ENCODE peak calls at places on chromosomes 5 and 9, in eight cellular contexts. One of them, this sample, is unnamed.

GRCh38 chr5:149979898-149980297 is 19.3 kb downstream of the SLC26A2 start:
- DNase-seq in Peyer's patch: no peak
- DNase-seq in neural progenitor cell: no peak
- DNase-seq in GM06990: no peak
- DNase-seq in HL-60: no peak
- DNase-seq in heart left ventricle: no peak
- DNase-seq in OCI-LY7: no peak
- DNase-seq in tibial nerve: no peak
- DNase-seq in this sample: no peak

GRCh38 chr5:138033916-138034315 is 1.0 kb upstream of the FAM13B start:
- DNase-seq in tibial nerve: no peak
- DNase-seq in HL-60: no peak
- DNase-seq in Peyer's patch: no peak
- DNase-seq in OCI-LY7: no peak
- DNase-seq in GM06990: no peak
- DNase-seq in heart left ventricle: no peak
- DNase-seq in neural progenitor cell: no peak
- DNase-seq in this sample: no peak

GRCh38 chr5:32713396-32714381 is 2.6 kb downstream of the NPR3 start:
- DNase-seq in GM06990: peak
- DNase-seq in heart left ventricle: peak
- DNase-seq in neural progenitor cell: peak
- DNase-seq in tibial nerve: no peak
- DNase-seq in Peyer's patch: no peak
- DNase-seq in HL-60: no peak
- DNase-seq in OCI-LY7: no peak
- DNase-seq in this sample: peak

GRCh38 chr9:129783516-129784361 is 19.2 kb upstream of the TOR1B start:
- DNase-seq in neural progenitor cell: peak
- DNase-seq in heart left ventricle: peak
- DNase-seq in GM06990: peak
- DNase-seq in OCI-LY7: peak
- DNase-seq in tibial nerve: peak
- DNase-seq in HL-60: no peak
- DNase-seq in Peyer's patch: peak
- DNase-seq in this sample: peak

GRCh38 chr9:89603629-89604462 is 966 bp upstream of the GADD45G start:
- DNase-seq in heart left ventricle: peak
- DNase-seq in GM06990: peak
- DNase-seq in OCI-LY7: peak
- DNase-seq in neural progenitor cell: peak
- DNase-seq in HL-60: no peak
- DNase-seq in tibial nerve: peak
- DNase-seq in Peyer's patch: peak
- DNase-seq in this sample: peak

GRCh38 chr5:139816566-139816965 is 21.0 kb downstream of the PSD2 start:
- DNase-seq in tibial nerve: no peak
- DNase-seq in heart left ventricle: no peak
- DNase-seq in HL-60: no peak
- DNase-seq in OCI-LY7: no peak
- DNase-seq in neural progenitor cell: no peak
- DNase-seq in Peyer's patch: no peak
- DNase-seq in GM06990: no peak
- DNase-seq in this sample: no peak

GRCh38 chr5:156947933-156948332 is 15.1 kb downstream of the TIMD4 start:
- DNase-seq in neural progenitor cell: no peak
- DNase-seq in heart left ventricle: no peak
- DNase-seq in Peyer's patch: no peak
- DNase-seq in GM06990: no peak
- DNase-seq in tibial nerve: no peak
- DNase-seq in OCI-LY7: peak
- DNase-seq in HL-60: no peak
- DNase-seq in this sample: no peak

GRCh38 chr5:74529101-74529500 is 111.4 kb downstream of the ENC1 start:
- DNase-seq in neural progenitor cell: no peak
- DNase-seq in tibial nerve: no peak
- DNase-seq in GM06990: no peak
- DNase-seq in heart left ventricle: no peak
- DNase-seq in HL-60: no peak
- DNase-seq in Peyer's patch: no peak
- DNase-seq in OCI-LY7: no peak
- DNase-seq in this sample: no peak

GRCh38 chr9:29691758-29692407 is 2118.6 kb upstream of the C9orf72 start:
- DNase-seq in tibial nerve: no peak
- DNase-seq in HL-60: no peak
- DNase-seq in neural progenitor cell: peak
- DNase-seq in Peyer's patch: no peak
- DNase-seq in OCI-LY7: peak
- DNase-seq in heart left ventricle: no peak
- DNase-seq in GM06990: no peak
- DNase-seq in this sample: peak

GRCh38 chr5:172941067-172941516 is 18.1 kb upstream of the RPL26L1 start:
- DNase-seq in tibial nerve: no peak
- DNase-seq in neural progenitor cell: no peak
- DNase-seq in OCI-LY7: no peak
- DNase-seq in HL-60: no peak
- DNase-seq in Peyer's patch: no peak
- DNase-seq in GM06990: no peak
- DNase-seq in heart left ventricle: no peak
- DNase-seq in this sample: no peak

GRCh38 chr5:172936441-172936840 is 22.8 kb upstream of the RPL26L1 start:
- DNase-seq in GM06990: no peak
- DNase-seq in neural progenitor cell: no peak
- DNase-seq in OCI-LY7: no peak
- DNase-seq in tibial nerve: no peak
- DNase-seq in Peyer's patch: no peak
- DNase-seq in HL-60: no peak
- DNase-seq in heart left ventricle: no peak
- DNase-seq in this sample: no peak

GRCh38 chr5:172939561-172939960 is 19.7 kb upstream of the RPL26L1 start:
- DNase-seq in heart left ventricle: no peak
- DNase-seq in neural progenitor cell: peak
- DNase-seq in HL-60: no peak
- DNase-seq in GM06990: no peak
- DNase-seq in OCI-LY7: no peak
- DNase-seq in Peyer's patch: no peak
- DNase-seq in tibial nerve: no peak
- DNase-seq in this sample: no peak

GRCh38 chr5:172940242-172941066 is 18.8 kb upstream of the RPL26L1 start:
- DNase-seq in OCI-LY7: no peak
- DNase-seq in Peyer's patch: no peak
- DNase-seq in GM06990: no peak
- DNase-seq in heart left ventricle: no peak
- DNase-seq in tibial nerve: no peak
- DNase-seq in HL-60: no peak
- DNase-seq in neural progenitor cell: no peak
- DNase-seq in this sample: no peak

GRCh38 chr5:172939045-172939444 is 20.2 kb upstream of the RPL26L1 start:
- DNase-seq in tibial nerve: no peak
- DNase-seq in Peyer's patch: no peak
- DNase-seq in HL-60: no peak
- DNase-seq in heart left ventricle: no peak
- DNase-seq in OCI-LY7: no peak
- DNase-seq in neural progenitor cell: peak
- DNase-seq in GM06990: no peak
- DNase-seq in this sample: no peak
- TF ChIP-seq CTCF in tibial nerve: no peak
- TF ChIP-seq CTCF in Peyer's patch: no peak
- TF ChIP-seq CTCF in HL-60: peak
- TF ChIP-seq CTCF in heart left ventricle: peak
- TF ChIP-seq CTCF in OCI-LY7: peak
- TF ChIP-seq CTCF in neural progenitor cell: peak
- TF ChIP-seq CTCF in GM06990: peak
- TF ChIP-seq CTCF in this sample: no peak

GRCh38 chr5:103357636-103358035 is 99.1 kb downstream of the MACIR start:
- DNase-seq in Peyer's patch: no peak
- DNase-seq in heart left ventricle: no peak
- DNase-seq in GM06990: no peak
- DNase-seq in tibial nerve: no peak
- DNase-seq in HL-60: no peak
- DNase-seq in OCI-LY7: no peak
- DNase-seq in neural progenitor cell: no peak
- DNase-seq in this sample: no peak

GRCh38 chr5:103362211-103362610 is 103.6 kb downstream of the MACIR start:
- DNase-seq in HL-60: no peak
- DNase-seq in tibial nerve: no peak
- DNase-seq in neural progenitor cell: no peak
- DNase-seq in OCI-LY7: no peak
- DNase-seq in heart left ventricle: no peak
- DNase-seq in Peyer's patch: no peak
- DNase-seq in GM06990: no peak
- DNase-seq in this sample: no peak

GRCh38 chr5:103364074-103364473 is 105.5 kb downstream of the MACIR start:
- DNase-seq in neural progenitor cell: no peak
- DNase-seq in GM06990: no peak
- DNase-seq in HL-60: no peak
- DNase-seq in tibial nerve: no peak
- DNase-seq in heart left ventricle: no peak
- DNase-seq in OCI-LY7: no peak
- DNase-seq in Peyer's patch: no peak
- DNase-seq in this sample: no peak

GRCh38 chr5:103358305-103358996 is 99.9 kb downstream of the MACIR start:
- DNase-seq in Peyer's patch: no peak
- DNase-seq in GM06990: no peak
- DNase-seq in heart left ventricle: no peak
- DNase-seq in neural progenitor cell: no peak
- DNase-seq in tibial nerve: no peak
- DNase-seq in HL-60: no peak
- DNase-seq in OCI-LY7: no peak
- DNase-seq in this sample: no peak

GRCh38 chr5:103360475-103360874 is 101.9 kb downstream of the MACIR start:
- DNase-seq in neural progenitor cell: no peak
- DNase-seq in GM06990: no peak
- DNase-seq in HL-60: no peak
- DNase-seq in Peyer's patch: no peak
- DNase-seq in heart left ventricle: no peak
- DNase-seq in OCI-LY7: no peak
- DNase-seq in tibial nerve: no peak
- DNase-seq in this sample: no peak
- TF ChIP-seq CTCF in neural progenitor cell: no peak
- TF ChIP-seq CTCF in GM06990: no peak
- TF ChIP-seq CTCF in HL-60: no peak
- TF ChIP-seq CTCF in Peyer's patch: no peak
- TF ChIP-seq CTCF in heart left ventricle: no peak
- TF ChIP-seq CTCF in OCI-LY7: no peak
- TF ChIP-seq CTCF in tibial nerve: no peak
- TF ChIP-seq CTCF in this sample: no peak

GRCh38 chr5:173197375-173197891 is 37.6 kb downstream of the NKX2-5 start:
- DNase-seq in heart left ventricle: no peak
- DNase-seq in GM06990: no peak
- DNase-seq in HL-60: no peak
- DNase-seq in OCI-LY7: no peak
- DNase-seq in tibial nerve: no peak
- DNase-seq in neural progenitor cell: no peak
- DNase-seq in Peyer's patch: no peak
- DNase-seq in this sample: no peak
- TF ChIP-seq CTCF in heart left ventricle: no peak
- TF ChIP-seq CTCF in GM06990: no peak
- TF ChIP-seq CTCF in HL-60: no peak
- TF ChIP-seq CTCF in OCI-LY7: no peak
- TF ChIP-seq CTCF in tibial nerve: no peak
- TF ChIP-seq CTCF in neural progenitor cell: no peak
- TF ChIP-seq CTCF in Peyer's patch: no peak
- TF ChIP-seq CTCF in this sample: no peak

GRCh38 chr5:132471006-132471907 is 19.3 kb downstream of the IRF1 start:
- DNase-seq in neural progenitor cell: no peak
- DNase-seq in Peyer's patch: no peak
- DNase-seq in GM06990: no peak
- DNase-seq in tibial nerve: no peak
- DNase-seq in OCI-LY7: no peak
- DNase-seq in heart left ventricle: peak
- DNase-seq in HL-60: no peak
- DNase-seq in this sample: no peak

GRCh38 chr5:132467292-132467984 is 23.1 kb downstream of the IRF1 start:
- DNase-seq in tibial nerve: no peak
- DNase-seq in GM06990: peak
- DNase-seq in Peyer's patch: peak
- DNase-seq in HL-60: no peak
- DNase-seq in OCI-LY7: peak
- DNase-seq in heart left ventricle: peak
- DNase-seq in neural progenitor cell: no peak
- DNase-seq in this sample: no peak

GRCh38 chr5:132470596-132470995 is 20.0 kb downstream of the IRF1 start:
- DNase-seq in neural progenitor cell: no peak
- DNase-seq in GM06990: no peak
- DNase-seq in HL-60: no peak
- DNase-seq in OCI-LY7: no peak
- DNase-seq in Peyer's patch: no peak
- DNase-seq in tibial nerve: no peak
- DNase-seq in heart left ventricle: peak
- DNase-seq in this sample: no peak

GRCh38 chr5:132468665-132469379 is 21.8 kb downstream of the IRF1 start:
- DNase-seq in neural progenitor cell: no peak
- DNase-seq in heart left ventricle: peak
- DNase-seq in Peyer's patch: no peak
- DNase-seq in HL-60: no peak
- DNase-seq in OCI-LY7: no peak
- DNase-seq in GM06990: no peak
- DNase-seq in tibial nerve: no peak
- DNase-seq in this sample: no peak

GRCh38 chr5:132469380-132470372 is 20.9 kb downstream of the IRF1 start:
- DNase-seq in heart left ventricle: peak
- DNase-seq in neural progenitor cell: no peak
- DNase-seq in Peyer's patch: no peak
- DNase-seq in OCI-LY7: no peak
- DNase-seq in tibial nerve: no peak
- DNase-seq in GM06990: no peak
- DNase-seq in HL-60: no peak
- DNase-seq in this sample: no peak
- TF ChIP-seq CTCF in heart left ventricle: no peak
- TF ChIP-seq CTCF in neural progenitor cell: no peak
- TF ChIP-seq CTCF in Peyer's patch: peak
- TF ChIP-seq CTCF in OCI-LY7: peak
- TF ChIP-seq CTCF in tibial nerve: no peak
- TF ChIP-seq CTCF in GM06990: peak
- TF ChIP-seq CTCF in HL-60: no peak
- TF ChIP-seq CTCF in this sample: no peak

GRCh38 chr9:1013018-1013417 is 36.6 kb downstream of the DMRT3 start:
- DNase-seq in neural progenitor cell: no peak
- DNase-seq in tibial nerve: no peak
- DNase-seq in HL-60: no peak
- DNase-seq in Peyer's patch: no peak
- DNase-seq in GM06990: no peak
- DNase-seq in heart left ventricle: no peak
- DNase-seq in OCI-LY7: peak
- DNase-seq in this sample: no peak
- TF ChIP-seq CTCF in neural progenitor cell: no peak
- TF ChIP-seq CTCF in tibial nerve: no peak
- TF ChIP-seq CTCF in HL-60: no peak
- TF ChIP-seq CTCF in Peyer's patch: no peak
- TF ChIP-seq CTCF in GM06990: no peak
- TF ChIP-seq CTCF in heart left ventricle: no peak
- TF ChIP-seq CTCF in OCI-LY7: no peak
- TF ChIP-seq CTCF in this sample: no peak